ENCODE peak calls at places on chromosomes 16 and 17, in eight cellular contexts. One of them, this sample, is unnamed.

GRCh38 chr17:50916026-50916707 is 50.0 kb upstream of the TOB1 start:
- DNase-seq in SHP77: no peak
- DNase-seq in KBM-7: no peak
- DNase-seq in bronchial epithelial cell: no peak
- DNase-seq in posterior cingulate gyrus: no peak
- DNase-seq in cardiac muscle cell: no peak
- DNase-seq in NCI-H1092: no peak
- DNase-seq in retina: no peak
- DNase-seq in this sample: no peak

GRCh38 chr17:170130-170654 is 11.3 kb downstream of the DOC2B start:
- DNase-seq in SHP77: no peak
- DNase-seq in KBM-7: no peak
- DNase-seq in bronchial epithelial cell: no peak
- DNase-seq in posterior cingulate gyrus: no peak
- DNase-seq in cardiac muscle cell: no peak
- DNase-seq in NCI-H1092: no peak
- DNase-seq in retina: no peak
- DNase-seq in this sample: no peak

GRCh38 chr17:29369831-29370735 is 20.1 kb upstream of the TAOK1 start:
- DNase-seq in SHP77: peak
- DNase-seq in KBM-7: peak
- DNase-seq in bronchial epithelial cell: peak
- DNase-seq in posterior cingulate gyrus: peak
- DNase-seq in cardiac muscle cell: peak
- DNase-seq in NCI-H1092: peak
- DNase-seq in retina: peak
- DNase-seq in this sample: peak

GRCh38 chr16:66905633-66906539 is 12.8 kb downstream of the CDH16 start:
- DNase-seq in SHP77: no peak
- DNase-seq in KBM-7: peak
- DNase-seq in bronchial epithelial cell: peak
- DNase-seq in posterior cingulate gyrus: no peak
- DNase-seq in cardiac muscle cell: no peak
- DNase-seq in NCI-H1092: no peak
- DNase-seq in retina: no peak
- DNase-seq in this sample: no peak

GRCh38 chr16:86527366-86527765 is 17.0 kb downstream of the FOXF1 start:
- DNase-seq in SHP77: no peak
- DNase-seq in KBM-7: no peak
- DNase-seq in bronchial epithelial cell: no peak
- DNase-seq in posterior cingulate gyrus: no peak
- DNase-seq in cardiac muscle cell: no peak
- DNase-seq in NCI-H1092: no peak
- DNase-seq in retina: no peak
- DNase-seq in this sample: no peak

GRCh38 chr17:16463341-16464000 is 28.5 kb downstream of the LRRC75A start:
- DNase-seq in SHP77: peak
- DNase-seq in KBM-7: no peak
- DNase-seq in bronchial epithelial cell: peak
- DNase-seq in posterior cingulate gyrus: peak
- DNase-seq in cardiac muscle cell: peak
- DNase-seq in NCI-H1092: peak
- DNase-seq in retina: peak
- DNase-seq in this sample: no peak

GRCh38 chr16:81767987-81768592 is 11.0 kb upstream of the PLCG2 start:
- DNase-seq in SHP77: peak
- DNase-seq in KBM-7: no peak
- DNase-seq in bronchial epithelial cell: peak
- DNase-seq in posterior cingulate gyrus: no peak
- DNase-seq in cardiac muscle cell: no peak
- DNase-seq in NCI-H1092: peak
- DNase-seq in retina: no peak
- DNase-seq in this sample: no peak

GRCh38 chr17:66348605-66349165 is 46.3 kb downstream of the PRKCA start:
- DNase-seq in SHP77: no peak
- DNase-seq in KBM-7: peak
- DNase-seq in bronchial epithelial cell: peak
- DNase-seq in posterior cingulate gyrus: no peak
- DNase-seq in cardiac muscle cell: peak
- DNase-seq in NCI-H1092: peak
- DNase-seq in retina: no peak
- DNase-seq in this sample: peak

GRCh38 chr17:58308985-58309917 is 19.3 kb downstream of the TSPOAP1 start:
- DNase-seq in SHP77: no peak
- DNase-seq in KBM-7: no peak
- DNase-seq in bronchial epithelial cell: no peak
- DNase-seq in posterior cingulate gyrus: no peak
- DNase-seq in cardiac muscle cell: no peak
- DNase-seq in NCI-H1092: no peak
- DNase-seq in retina: no peak
- DNase-seq in this sample: no peak

GRCh38 chr16:72740346-72740745 is 307.6 kb downstream of the ZFHX3 start:
- DNase-seq in SHP77: no peak
- DNase-seq in KBM-7: no peak
- DNase-seq in bronchial epithelial cell: no peak
- DNase-seq in posterior cingulate gyrus: no peak
- DNase-seq in cardiac muscle cell: no peak
- DNase-seq in NCI-H1092: no peak
- DNase-seq in retina: no peak
- DNase-seq in this sample: no peak

GRCh38 chr17:7582401-7583252 is 1.0 kb upstream of the MPDU1 start:
- DNase-seq in SHP77: peak
- DNase-seq in KBM-7: no peak
- DNase-seq in bronchial epithelial cell: no peak
- DNase-seq in posterior cingulate gyrus: no peak
- DNase-seq in cardiac muscle cell: no peak
- DNase-seq in NCI-H1092: no peak
- DNase-seq in retina: no peak
- DNase-seq in this sample: no peak

GRCh38 chr17:65515959-65516948 is 45.2 kb downstream of the AXIN2 start:
- DNase-seq in SHP77: no peak
- DNase-seq in KBM-7: no peak
- DNase-seq in bronchial epithelial cell: no peak
- DNase-seq in posterior cingulate gyrus: no peak
- DNase-seq in cardiac muscle cell: peak
- DNase-seq in NCI-H1092: peak
- DNase-seq in retina: no peak
- DNase-seq in this sample: no peak

GRCh38 chr16:86660623-86661022 is 82.3 kb downstream of the FOXL1 start:
- DNase-seq in SHP77: no peak
- DNase-seq in KBM-7: no peak
- DNase-seq in bronchial epithelial cell: peak
- DNase-seq in posterior cingulate gyrus: no peak
- DNase-seq in cardiac muscle cell: no peak
- DNase-seq in NCI-H1092: no peak
- DNase-seq in retina: no peak
- DNase-seq in this sample: no peak

GRCh38 chr17:75308732-75309629 is 19.7 kb upstream of the SLC25A19 start:
- DNase-seq in SHP77: no peak
- DNase-seq in KBM-7: no peak
- DNase-seq in bronchial epithelial cell: no peak
- DNase-seq in posterior cingulate gyrus: no peak
- DNase-seq in cardiac muscle cell: no peak
- DNase-seq in NCI-H1092: no peak
- DNase-seq in retina: no peak
- DNase-seq in this sample: peak

GRCh38 chr16:53150769-53151168 is 96.0 kb downstream of the CHD9 start:
- DNase-seq in SHP77: no peak
- DNase-seq in KBM-7: no peak
- DNase-seq in bronchial epithelial cell: no peak
- DNase-seq in posterior cingulate gyrus: no peak
- DNase-seq in cardiac muscle cell: no peak
- DNase-seq in NCI-H1092: no peak
- DNase-seq in retina: no peak
- DNase-seq in this sample: no peak

GRCh38 chr17:80673152-80673920 is 128.7 kb downstream of the RPTOR start:
- DNase-seq in SHP77: no peak
- DNase-seq in KBM-7: no peak
- DNase-seq in bronchial epithelial cell: no peak
- DNase-seq in posterior cingulate gyrus: no peak
- DNase-seq in cardiac muscle cell: peak
- DNase-seq in NCI-H1092: no peak
- DNase-seq in retina: no peak
- DNase-seq in this sample: no peak

GRCh38 chr16:54153240-54153934 is 133.2 kb downstream of the IRX3 start:
- DNase-seq in SHP77: no peak
- DNase-seq in KBM-7: no peak
- DNase-seq in bronchial epithelial cell: no peak
- DNase-seq in posterior cingulate gyrus: no peak
- DNase-seq in cardiac muscle cell: no peak
- DNase-seq in NCI-H1092: no peak
- DNase-seq in retina: no peak
- DNase-seq in this sample: no peak

GRCh38 chr17:78278139-78278741 is 46.8 kb downstream of the TMEM235 start:
- DNase-seq in SHP77: peak
- DNase-seq in KBM-7: no peak
- DNase-seq in bronchial epithelial cell: no peak
- DNase-seq in posterior cingulate gyrus: no peak
- DNase-seq in cardiac muscle cell: no peak
- DNase-seq in NCI-H1092: no peak
- DNase-seq in retina: no peak
- DNase-seq in this sample: no peak

GRCh38 chr16:3798827-3799226 is 81.5 kb upstream of the TRAP1 start:
- DNase-seq in SHP77: no peak
- DNase-seq in KBM-7: no peak
- DNase-seq in bronchial epithelial cell: no peak
- DNase-seq in posterior cingulate gyrus: no peak
- DNase-seq in cardiac muscle cell: no peak
- DNase-seq in NCI-H1092: no peak
- DNase-seq in retina: no peak
- DNase-seq in this sample: no peak

GRCh38 chr16:4097826-4098240 is 18.4 kb downstream of the ADCY9 start:
- DNase-seq in SHP77: no peak
- DNase-seq in KBM-7: no peak
- DNase-seq in bronchial epithelial cell: no peak
- DNase-seq in posterior cingulate gyrus: no peak
- DNase-seq in cardiac muscle cell: peak
- DNase-seq in NCI-H1092: no peak
- DNase-seq in retina: no peak
- DNase-seq in this sample: no peak

GRCh38 chr17:3655766-3656165 is 12.6 kb downstream of the TAX1BP3 start:
- DNase-seq in SHP77: no peak
- DNase-seq in KBM-7: no peak
- DNase-seq in bronchial epithelial cell: no peak
- DNase-seq in posterior cingulate gyrus: no peak
- DNase-seq in cardiac muscle cell: no peak
- DNase-seq in NCI-H1092: no peak
- DNase-seq in retina: no peak
- DNase-seq in this sample: no peak

GRCh38 chr16:50234771-50235556 is 31.4 kb upstream of the ADCY7 start:
- DNase-seq in SHP77: no peak
- DNase-seq in KBM-7: no peak
- DNase-seq in bronchial epithelial cell: peak
- DNase-seq in posterior cingulate gyrus: no peak
- DNase-seq in cardiac muscle cell: no peak
- DNase-seq in NCI-H1092: no peak
- DNase-seq in retina: no peak
- DNase-seq in this sample: no peak

GRCh38 chr17:32142857-32143524 is 689 bp downstream of the RHOT1 start:
- DNase-seq in SHP77: peak
- DNase-seq in KBM-7: peak
- DNase-seq in bronchial epithelial cell: peak
- DNase-seq in posterior cingulate gyrus: peak
- DNase-seq in cardiac muscle cell: peak
- DNase-seq in NCI-H1092: peak
- DNase-seq in retina: peak
- DNase-seq in this sample: no peak

GRCh38 chr16:11460820-11461594 is 115.7 kb downstream of the RMI2 start:
- DNase-seq in SHP77: no peak
- DNase-seq in KBM-7: no peak
- DNase-seq in bronchial epithelial cell: no peak
- DNase-seq in posterior cingulate gyrus: no peak
- DNase-seq in cardiac muscle cell: no peak
- DNase-seq in NCI-H1092: no peak
- DNase-seq in retina: no peak
- DNase-seq in this sample: no peak

GRCh38 chr17:40532520-40533253 is 31.3 kb upstream of the TNS4 start:
- DNase-seq in SHP77: no peak
- DNase-seq in KBM-7: no peak
- DNase-seq in bronchial epithelial cell: peak
- DNase-seq in posterior cingulate gyrus: no peak
- DNase-seq in cardiac muscle cell: peak
- DNase-seq in NCI-H1092: no peak
- DNase-seq in retina: no peak
- DNase-seq in this sample: no peak

GRCh38 chr17:68198931-68199836 is 48.7 kb upstream of the AMZ2 start:
- DNase-seq in SHP77: no peak
- DNase-seq in KBM-7: no peak
- DNase-seq in bronchial epithelial cell: no peak
- DNase-seq in posterior cingulate gyrus: no peak
- DNase-seq in cardiac muscle cell: no peak
- DNase-seq in NCI-H1092: no peak
- DNase-seq in retina: peak
- DNase-seq in this sample: no peak

GRCh38 chr17:4017377-4017776 is 53.1 kb upstream of the ATP2A3 start:
- DNase-seq in SHP77: no peak
- DNase-seq in KBM-7: no peak
- DNase-seq in bronchial epithelial cell: no peak
- DNase-seq in posterior cingulate gyrus: no peak
- DNase-seq in cardiac muscle cell: no peak
- DNase-seq in NCI-H1092: no peak
- DNase-seq in retina: no peak
- DNase-seq in this sample: no peak

GRCh38 chr17:4566785-4567184 is 6.4 kb upstream of the GGT6 start:
- DNase-seq in SHP77: peak
- DNase-seq in KBM-7: peak
- DNase-seq in bronchial epithelial cell: peak
- DNase-seq in posterior cingulate gyrus: peak
- DNase-seq in cardiac muscle cell: peak
- DNase-seq in NCI-H1092: peak
- DNase-seq in retina: peak
- DNase-seq in this sample: peak

GRCh38 chr17:80995131-80995530 is 3.5 kb downstream of the CHMP6 start:
- DNase-seq in SHP77: no peak
- DNase-seq in KBM-7: no peak
- DNase-seq in bronchial epithelial cell: no peak
- DNase-seq in posterior cingulate gyrus: no peak
- DNase-seq in cardiac muscle cell: no peak
- DNase-seq in NCI-H1092: no peak
- DNase-seq in retina: no peak
- DNase-seq in this sample: no peak

GRCh38 chr17:26774291-26775218 is 519.4 kb upstream of the WSB1 start:
- DNase-seq in SHP77: no peak
- DNase-seq in KBM-7: no peak
- DNase-seq in bronchial epithelial cell: no peak
- DNase-seq in posterior cingulate gyrus: no peak
- DNase-seq in cardiac muscle cell: no peak
- DNase-seq in NCI-H1092: no peak
- DNase-seq in retina: no peak
- DNase-seq in this sample: no peak

GRCh38 chr16:89102035-89102776 is 8.6 kb downstream of the ACSF3 start:
- DNase-seq in SHP77: no peak
- DNase-seq in KBM-7: no peak
- DNase-seq in bronchial epithelial cell: no peak
- DNase-seq in posterior cingulate gyrus: no peak
- DNase-seq in cardiac muscle cell: no peak
- DNase-seq in NCI-H1092: no peak
- DNase-seq in retina: no peak
- DNase-seq in this sample: no peak

GRCh38 chr17:28033972-28034714 is 8.3 kb upstream of the NLK start:
- DNase-seq in SHP77: no peak
- DNase-seq in KBM-7: peak
- DNase-seq in bronchial epithelial cell: peak
- DNase-seq in posterior cingulate gyrus: peak
- DNase-seq in cardiac muscle cell: peak
- DNase-seq in NCI-H1092: no peak
- DNase-seq in retina: no peak
- DNase-seq in this sample: peak

GRCh38 chr17:29196784-29197515 is 16.8 kb upstream of the MYO18A start:
- DNase-seq in SHP77: no peak
- DNase-seq in KBM-7: no peak
- DNase-seq in bronchial epithelial cell: no peak
- DNase-seq in posterior cingulate gyrus: no peak
- DNase-seq in cardiac muscle cell: no peak
- DNase-seq in NCI-H1092: no peak
- DNase-seq in retina: no peak
- DNase-seq in this sample: no peak

This sample was measured in Ammon's horn.